ENCODE peak calls at places on chromosomes 7 and 10, in ten cellular contexts. V is Karpas-422, B is GM23338, Y is H1, H is neuronal stem cell, C is endothelial cell of umbilical vein, F is GM23248, A is fibroblast of lung, U is HCT116, P is H9. Q is an unnamed sample.

GRCh38 chr7:122762071-122762470 is 59.3 kb upstream of the RNF148 start:
- DNase-seq in H (no peak), Y (no peak), F (no peak), B (no peak), C (no peak), U (no peak), P (no peak), V (no peak), A (no peak), Q (no peak)

GRCh38 chr7:22154130-22154529 is 202.8 kb downstream of the RAPGEF5 start:
- DNase-seq in U (no peak), F (no peak), P (no peak), V (no peak), C (peak; percentile 63), B (peak; percentile 62), H (peak; percentile 33), Y (no peak), A (no peak), Q (no peak)

GRCh38 chr10:127405221-127405620 is 143.9 kb upstream of the NPS start:
- DNase-seq in Y (no peak), H (no peak), C (peak; percentile 53), B (no peak), A (peak; percentile 59), F (peak; percentile 61), V (no peak), U (no peak), P (no peak), Q (no peak)

GRCh38 chr10:102752934-102753664 is 9.4 kb downstream of the WBP1L start:
- DNase-seq in P (peak; percentile 49), C (peak; percentile 87), B (peak; percentile 75), A (peak; percentile 83), H (no peak), Y (no peak), U (no peak), V (peak; percentile 73), F (peak; percentile 86), Q (peak; percentile 63)

GRCh38 chr10:84270708-84271107 is 25.9 kb downstream of the RGR start:
- DNase-seq in P (no peak), F (no peak), C (no peak), U (no peak), B (no peak), Y (no peak), H (no peak), V (no peak), A (no peak), Q (no peak)

GRCh38 chr10:104339469-104340098 is 1.3 kb upstream of the ITPRIP start:
- DNase-seq in A (peak; percentile 82), Y (peak; percentile 42), V (no peak), P (peak; percentile 31), U (no peak), F (peak; percentile 89), C (peak; percentile 93), H (no peak), B (no peak), Q (peak; percentile 56)

GRCh38 chr10:12235116-12235694 is 39.2 kb downstream of the CDC123 start:
- DNase-seq in F (no peak), C (peak; percentile 67), Y (no peak), B (no peak), H (no peak), U (no peak), V (no peak), P (no peak), A (peak; percentile 18), Q (no peak)

GRCh38 chr10:115953983-115954382 is 319.0 kb downstream of the GFRA1 start:
- DNase-seq in F (no peak), B (no peak), H (no peak), V (no peak), P (no peak), A (no peak), C (no peak), U (no peak), Y (no peak), Q (no peak)

GRCh38 chr10:100551231-100551630 is 15.5 kb downstream of the HIF1AN start:
- DNase-seq in U (no peak), C (no peak), B (no peak), V (no peak), H (no peak), Y (no peak), A (no peak), P (no peak), F (no peak), Q (no peak)

GRCh38 chr7:7653568-7654187 is 13.1 kb downstream of the UMAD1 start:
- DNase-seq in H (peak; percentile 18), B (peak; percentile 92), U (peak; percentile 28), V (peak; percentile 79), A (no peak), C (no peak), F (peak; percentile 23), P (peak; percentile 66), Y (peak; percentile 85), Q (no peak)

GRCh38 chr7:45182856-45183710 is 25.5 kb downstream of the RAMP3 start:
- DNase-seq in F (no peak), A (no peak), H (no peak), V (no peak), B (no peak), C (no peak), U (no peak), P (peak; percentile 24), Y (no peak), Q (no peak)

GRCh38 chr10:17981766-17982380 is 30.2 kb downstream of the SLC39A12 start:
- DNase-seq in U (peak; percentile 27), P (no peak), H (no peak), V (no peak), B (peak; percentile 17), Y (no peak), F (peak; percentile 91), A (peak; percentile 91), C (no peak), Q (no peak)

GRCh38 chr7:87027900-87028299 is 31.6 kb downstream of the ELAPOR2 start:
- DNase-seq in H (no peak), U (no peak), Y (no peak), B (no peak), C (no peak), F (no peak), V (no peak), P (no peak), A (no peak), Q (no peak)
- H3K4me2 ChIP-seq in H (no peak overlapping the region), U (no peak overlapping the region), Y (no peak overlapping the region), B (no peak overlapping the region), C (no peak overlapping the region), F (no peak overlapping the region), V (no peak overlapping the region), P (no peak overlapping the region), A (no peak overlapping the region), Q (no peak overlapping the region)

GRCh38 chr10:122181055-122181732 is 89.9 kb upstream of the BTBD16 start:
- DNase-seq in A (peak; percentile 77), H (no peak), U (no peak), B (no peak), Y (no peak), V (no peak), C (peak; percentile 21), P (no peak), F (peak; percentile 77), Q (no peak)
- H3K4me2 ChIP-seq in A (no peak overlapping the region), H (no peak overlapping the region), U (peak overlapping the region; percentile 33), B (peak overlapping the region; percentile 28), Y (peak overlapping the region; percentile 35), V (no peak overlapping the region), C (no peak overlapping the region), P (no peak overlapping the region), F (peak overlapping the region; percentile 26), Q (no peak overlapping the region)

DNA sequence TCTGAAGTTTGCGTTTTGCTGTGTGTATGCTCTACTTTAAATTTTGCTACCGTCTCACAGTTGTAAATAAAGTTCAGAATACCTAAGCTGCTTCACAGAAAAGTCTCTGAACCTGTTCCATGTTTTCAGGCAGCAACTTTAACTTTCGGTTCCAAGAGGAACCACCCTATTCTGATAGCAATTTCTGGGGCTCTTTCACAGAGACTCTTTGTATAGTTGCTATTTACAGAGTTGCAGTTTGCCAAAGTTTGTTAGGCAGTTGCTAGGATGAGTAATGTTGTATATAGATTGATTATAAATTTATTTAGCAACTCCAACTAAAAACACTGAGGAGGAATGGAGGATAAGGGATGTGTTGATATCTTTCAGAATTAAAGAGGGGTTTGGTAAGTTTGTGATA is 5.8 kb downstream of the FAM221A start:
- DNase-seq in H (no peak), V (no peak), B (no peak), A (no peak), P (no peak), Y (no peak), C (no peak), F (peak; percentile 45), U (no peak), Q (no peak)
- H3K4me2 ChIP-seq in H (no peak overlapping the region), V (peak overlapping the region; percentile 19), B (no peak overlapping the region), A (no peak overlapping the region), P (no peak overlapping the region), Y (no peak overlapping the region), C (no peak overlapping the region), F (no peak overlapping the region), U (no peak overlapping the region), Q (peak overlapping the region; percentile 10)

GRCh38 chr7:140533394-140533872 is 54.1 kb upstream of the MKRN1 start:
- DNase-seq in C (no peak), A (no peak), H (no peak), U (no peak), Y (no peak), B (no peak), V (no peak), P (no peak), F (no peak), Q (peak; percentile 76)
- H3K4me2 ChIP-seq in C (no peak overlapping the region), A (no peak overlapping the region), H (no peak overlapping the region), U (no peak overlapping the region), Y (no peak overlapping the region), B (no peak overlapping the region), V (no peak overlapping the region), P (no peak overlapping the region), F (no peak overlapping the region), Q (peak overlapping the region; percentile 62)

GRCh38 chr7:98354052-98354451 is 46.8 kb downstream of the BAIAP2L1 start:
- DNase-seq in P (no peak), A (no peak), Y (no peak), F (no peak), C (no peak), H (no peak), B (no peak), U (no peak), V (no peak), Q (no peak)

GRCh38 chr7:98346515-98347069 is 54.3 kb downstream of the BAIAP2L1 start:
- DNase-seq in H (no peak), F (no peak), A (no peak), V (no peak), B (no peak), P (no peak), C (no peak), U (no peak), Y (no peak), Q (no peak)

GRCh38 chr7:98352621-98353020 is 48.3 kb downstream of the BAIAP2L1 start:
- DNase-seq in A (peak; percentile 63), P (no peak), U (no peak), B (no peak), H (no peak), F (peak; percentile 95), V (no peak), C (no peak), Y (no peak), Q (no peak)

GRCh38 chr7:98351136-98351535 is 49.8 kb downstream of the BAIAP2L1 start:
- DNase-seq in B (no peak), P (no peak), A (no peak), Y (no peak), H (no peak), U (no peak), V (no peak), C (no peak), F (no peak), Q (no peak)

GRCh38 chr7:98348726-98349474 is 52.0 kb downstream of the BAIAP2L1 start:
- DNase-seq in U (no peak), B (peak; percentile 17), Y (no peak), A (no peak), P (no peak), C (no peak), F (no peak), V (no peak), H (no peak), Q (no peak)
- H3K4me2 ChIP-seq in U (peak overlapping the region; percentile 43), B (no peak overlapping the region), Y (no peak overlapping the region), A (no peak overlapping the region), P (no peak overlapping the region), C (no peak overlapping the region), F (no peak overlapping the region), V (no peak overlapping the region), H (no peak overlapping the region), Q (no peak overlapping the region)